ENCODE peak calls at places on chromosomes 5 and 9, in four cellular contexts. One of them, this sample, is unnamed.

GRCh38 chr9:10614201-10614870 is 1.5 kb upstream of the PTPRD start:
- DNase-seq in breast epithelium: no peak
- DNase-seq in transverse colon: no peak
- DNase-seq in HCT116: no peak
- DNase-seq in this sample: no peak

GRCh38 chr5:76050131-76050530 is 33.1 kb upstream of the SV2C start:
- DNase-seq in breast epithelium: no peak
- DNase-seq in HCT116: no peak
- DNase-seq in transverse colon: no peak
- DNase-seq in this sample: no peak

GRCh38 chr9:81729141-81729540 is 39.8 kb upstream of the TLE1 start:
- DNase-seq in HCT116: no peak
- DNase-seq in breast epithelium: no peak
- DNase-seq in transverse colon: no peak
- DNase-seq in this sample: no peak

GRCh38 chr5:661891-662750 is 31.0 kb downstream of the TPPP start:
- DNase-seq in transverse colon: no peak
- DNase-seq in breast epithelium: peak
- DNase-seq in HCT116: no peak
- DNase-seq in this sample: no peak

GRCh38 chr5:151619812-151620462 is 28.8 kb upstream of the FAT2 start:
- DNase-seq in HCT116: no peak
- DNase-seq in breast epithelium: no peak
- DNase-seq in transverse colon: no peak
- DNase-seq in this sample: no peak

GRCh38 chr9:26904671-26905070 is 12.1 kb upstream of the CAAP1 start:
- DNase-seq in HCT116: no peak
- DNase-seq in breast epithelium: no peak
- DNase-seq in transverse colon: no peak
- DNase-seq in this sample: no peak

GRCh38 chr9:112601646-112602045 is 115.0 kb downstream of the KIAA1958 start:
- DNase-seq in HCT116: no peak
- DNase-seq in transverse colon: no peak
- DNase-seq in breast epithelium: no peak
- DNase-seq in this sample: no peak

GRCh38 chr5:5050797-5051196 is 89.3 kb upstream of the ADAMTS16 start:
- DNase-seq in breast epithelium: no peak
- DNase-seq in transverse colon: no peak
- DNase-seq in HCT116: no peak
- DNase-seq in this sample: no peak

GRCh38 chr5:122180863-122181519 is 51.6 kb downstream of the ZNF474 start:
- DNase-seq in transverse colon: no peak
- DNase-seq in HCT116: no peak
- DNase-seq in breast epithelium: no peak
- DNase-seq in this sample: no peak

GRCh38 chr9:35072461-35073275 is at the start of gene VCP:
- DNase-seq in breast epithelium: peak
- DNase-seq in HCT116: peak
- DNase-seq in transverse colon: peak
- DNase-seq in this sample: peak
- TF ChIP-seq POLR2AphosphoS5 in breast epithelium: peak
- TF ChIP-seq POLR2AphosphoS5 in HCT116: peak
- TF ChIP-seq POLR2AphosphoS5 in transverse colon: peak
- TF ChIP-seq POLR2AphosphoS5 in this sample: peak

GRCh38 chr5:6766558-6767191 is 53.4 kb downstream of the TENT4A start:
- DNase-seq in HCT116: peak
- DNase-seq in breast epithelium: peak
- DNase-seq in transverse colon: peak
- DNase-seq in this sample: peak

GRCh38 chr5:6768590-6769230 is 55.5 kb downstream of the TENT4A start:
- DNase-seq in HCT116: no peak
- DNase-seq in breast epithelium: no peak
- DNase-seq in transverse colon: no peak
- DNase-seq in this sample: no peak

GRCh38 chr5:6763191-6763590 is 50.0 kb downstream of the TENT4A start:
- DNase-seq in HCT116: no peak
- DNase-seq in transverse colon: no peak
- DNase-seq in breast epithelium: no peak
- DNase-seq in this sample: no peak

GRCh38 chr5:6767481-6768063 is 54.3 kb downstream of the TENT4A start:
- DNase-seq in transverse colon: no peak
- DNase-seq in HCT116: no peak
- DNase-seq in breast epithelium: no peak
- DNase-seq in this sample: no peak

DNA sequence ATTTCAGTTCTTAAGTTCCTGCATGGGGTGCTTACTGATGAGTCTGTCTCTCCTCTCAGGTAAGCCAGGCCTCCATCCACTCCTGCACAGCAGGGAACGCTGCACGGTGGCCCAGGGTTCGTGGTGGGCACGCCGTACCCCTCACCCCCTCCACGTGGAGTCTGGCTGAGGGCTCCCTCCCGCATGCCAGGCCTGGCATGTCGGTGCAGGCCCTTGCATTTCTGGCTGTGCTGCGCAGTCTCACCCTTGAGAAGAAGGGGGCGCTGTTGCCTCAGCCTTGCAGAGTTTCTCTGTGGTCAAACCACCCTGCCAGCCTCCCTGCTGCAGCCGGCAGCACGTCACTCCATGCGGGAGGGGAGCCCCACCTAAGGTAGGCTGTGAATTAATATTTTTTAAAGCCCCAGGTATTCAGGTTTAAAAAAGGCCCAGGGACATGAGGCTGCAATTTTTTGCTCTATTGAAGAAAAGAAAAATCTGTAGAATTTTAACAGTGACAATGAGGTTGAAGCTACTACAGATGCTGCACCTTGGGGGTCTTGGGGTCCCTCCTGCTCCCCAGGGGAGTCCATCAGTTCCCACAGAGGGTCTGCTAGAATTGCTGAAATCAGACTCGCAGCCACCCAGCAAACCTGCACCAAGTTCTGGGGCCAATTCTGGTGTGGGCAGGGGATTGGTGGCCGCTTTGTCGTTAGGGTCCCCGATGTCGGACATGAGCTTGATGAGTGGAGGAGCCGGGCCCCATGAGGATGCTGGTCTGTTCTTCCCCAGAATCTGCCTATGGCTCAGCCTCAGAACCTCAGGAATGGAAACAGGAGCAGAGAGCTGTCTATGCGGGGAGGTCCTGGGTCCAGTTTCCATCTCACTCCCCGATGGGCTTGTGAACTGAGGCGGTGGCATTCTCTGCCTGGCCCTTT is 52.6 kb downstream of the TENT4A start:
- DNase-seq in transverse colon: peak
- DNase-seq in breast epithelium: peak
- DNase-seq in HCT116: peak
- DNase-seq in this sample: no peak
- TF ChIP-seq CTCF in transverse colon: peak
- TF ChIP-seq CTCF in breast epithelium: peak
- TF ChIP-seq CTCF in HCT116: peak
- TF ChIP-seq CTCF in this sample: peak

GRCh38 chr5:52710310-52710971 is 77.3 kb upstream of the ITGA1 start:
- DNase-seq in HCT116: no peak
- DNase-seq in transverse colon: no peak
- DNase-seq in breast epithelium: no peak
- DNase-seq in this sample: no peak
- H3K4me3 ChIP-seq in HCT116: no peak
- H3K4me3 ChIP-seq in transverse colon: no peak
- H3K4me3 ChIP-seq in breast epithelium: no peak
- H3K4me3 ChIP-seq in this sample: no peak

DNA sequence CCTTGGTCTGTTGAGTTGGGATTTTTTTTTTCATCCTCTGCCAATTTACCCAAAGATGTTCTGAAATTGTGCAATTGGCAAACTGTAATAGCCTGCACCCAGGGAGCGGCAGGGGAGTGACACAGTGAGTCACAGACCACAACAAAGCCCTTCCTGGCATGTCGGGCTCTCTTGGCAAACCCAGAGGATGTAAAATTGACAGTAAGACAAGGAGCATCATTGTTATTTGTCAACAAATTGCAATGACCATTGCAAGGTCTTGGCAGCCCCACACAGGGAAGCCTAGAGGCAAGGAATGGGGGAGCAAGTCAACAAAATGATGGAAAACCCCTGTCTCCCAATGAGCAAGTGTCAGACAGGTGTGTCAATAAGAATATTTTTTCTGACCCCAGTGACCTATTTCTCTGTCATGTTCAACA is 275.8 kb downstream of the ACTL7B start:
- DNase-seq in breast epithelium: no peak
- DNase-seq in HCT116: peak
- DNase-seq in transverse colon: peak
- DNase-seq in this sample: no peak
- TF ChIP-seq POLR2AphosphoS5 in breast epithelium: no peak
- TF ChIP-seq POLR2AphosphoS5 in HCT116: peak
- TF ChIP-seq POLR2AphosphoS5 in transverse colon: no peak
- TF ChIP-seq POLR2AphosphoS5 in this sample: no peak

DNA sequence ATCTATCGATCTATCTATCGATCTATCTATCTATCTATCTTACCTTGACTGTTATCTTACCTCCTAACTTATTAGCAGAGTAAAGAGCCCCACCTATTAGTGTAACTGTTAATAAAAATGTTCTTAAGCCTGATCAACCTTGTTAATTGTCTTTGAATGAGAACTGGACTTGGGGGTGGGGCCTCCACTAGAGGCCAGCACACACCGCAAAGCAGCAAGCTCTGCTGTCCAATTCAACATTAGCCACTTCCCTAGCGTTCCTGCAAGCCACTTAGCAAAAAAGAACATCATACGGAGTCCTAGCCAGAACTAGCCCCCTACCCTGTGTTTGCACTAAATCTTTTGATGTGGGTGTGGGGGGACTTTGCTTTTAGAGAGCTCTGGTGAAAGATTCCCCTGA is 515.8 kb downstream of the KDM4C start:
- DNase-seq in breast epithelium: no peak
- DNase-seq in transverse colon: no peak
- DNase-seq in HCT116: no peak
- DNase-seq in this sample: no peak
- TF ChIP-seq CTCF in breast epithelium: no peak
- TF ChIP-seq CTCF in transverse colon: no peak
- TF ChIP-seq CTCF in HCT116: peak
- TF ChIP-seq CTCF in this sample: peak

DNA sequence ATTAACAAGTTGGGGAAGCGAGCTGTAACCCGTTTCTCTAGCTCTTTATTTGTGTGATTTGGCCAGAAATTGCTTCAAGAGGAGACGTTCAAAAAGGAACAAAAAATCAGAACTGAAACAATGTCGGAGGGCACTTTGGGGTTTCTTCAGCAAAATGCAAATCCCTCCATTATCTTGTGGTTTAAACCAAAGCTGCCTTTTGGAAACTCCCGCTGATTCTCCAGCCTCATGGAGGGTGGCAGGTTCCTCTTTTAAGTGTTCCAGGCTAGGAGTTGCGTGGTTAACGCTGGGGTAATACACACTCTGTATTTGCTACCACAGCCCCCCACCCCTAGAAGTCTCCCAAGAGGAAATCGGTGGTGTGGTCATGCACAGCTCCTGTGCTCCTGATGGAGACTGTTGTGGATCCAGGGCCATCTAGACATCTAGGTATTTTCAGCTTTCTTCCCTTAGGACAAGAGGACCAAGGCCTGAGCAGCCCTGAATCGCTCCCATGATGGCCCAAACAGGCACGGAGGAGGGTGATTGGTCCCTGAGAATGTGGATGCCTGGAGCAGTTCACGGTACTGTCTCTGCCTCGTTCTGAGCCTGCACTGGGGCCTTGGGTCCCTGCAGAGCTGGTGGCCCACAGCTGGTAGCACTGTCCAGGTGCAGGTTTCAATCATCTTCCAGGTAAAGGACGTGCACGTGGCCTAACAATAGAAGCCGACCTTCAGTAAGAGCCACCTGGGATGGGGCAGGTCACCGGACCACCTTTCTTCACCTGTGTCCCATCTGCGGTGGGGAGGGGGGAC is 19.2 kb upstream of the FCN1 start:
- DNase-seq in breast epithelium: no peak
- DNase-seq in transverse colon: peak
- DNase-seq in HCT116: no peak
- DNase-seq in this sample: no peak
- H3K4me3 ChIP-seq in breast epithelium: no peak
- H3K4me3 ChIP-seq in transverse colon: no peak
- H3K4me3 ChIP-seq in HCT116: no peak
- H3K4me3 ChIP-seq in this sample: no peak

GRCh38 chr9:89402695-89403427 is 84.6 kb downstream of the SECISBP2 start:
- DNase-seq in HCT116: no peak
- DNase-seq in breast epithelium: no peak
- DNase-seq in transverse colon: no peak
- DNase-seq in this sample: no peak
- TF ChIP-seq POLR2AphosphoS5 in HCT116: no peak
- TF ChIP-seq POLR2AphosphoS5 in breast epithelium: no peak
- TF ChIP-seq POLR2AphosphoS5 in transverse colon: no peak
- TF ChIP-seq POLR2AphosphoS5 in this sample: no peak

DNA sequence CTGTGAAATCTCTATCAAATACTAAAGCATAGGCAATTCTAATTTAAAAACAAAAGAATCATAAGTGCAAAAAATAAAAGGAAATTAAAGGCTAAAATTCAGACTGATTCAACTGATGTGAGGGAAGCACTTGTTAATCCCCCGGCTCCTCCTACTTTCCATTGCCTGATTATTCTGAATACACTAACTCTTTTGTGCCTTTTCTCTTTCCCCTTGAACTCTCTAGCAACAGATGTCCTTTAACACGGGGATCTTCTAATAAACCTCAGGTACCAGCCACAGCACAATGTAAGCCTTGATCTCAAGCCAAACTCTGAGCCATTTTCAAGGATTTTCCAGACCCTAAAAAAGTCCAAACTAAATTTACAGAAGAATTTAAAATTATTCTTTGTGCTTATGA is 61.5 kb downstream of the KCNV2 start:
- DNase-seq in breast epithelium: no peak
- DNase-seq in transverse colon: no peak
- DNase-seq in HCT116: no peak
- DNase-seq in this sample: no peak
- TF ChIP-seq CTCF in breast epithelium: no peak
- TF ChIP-seq CTCF in transverse colon: no peak
- TF ChIP-seq CTCF in HCT116: no peak
- TF ChIP-seq CTCF in this sample: no peak

GRCh38 chr5:91101777-91102379 is 281.2 kb downstream of the ARRDC3 start:
- DNase-seq in transverse colon: peak
- DNase-seq in breast epithelium: peak
- DNase-seq in HCT116: peak
- DNase-seq in this sample: no peak
- H3K4me3 ChIP-seq in transverse colon: no peak
- H3K4me3 ChIP-seq in breast epithelium: no peak
- H3K4me3 ChIP-seq in HCT116: no peak
- H3K4me3 ChIP-seq in this sample: no peak

GRCh38 chr9:124835026-124835501 is 18.2 kb upstream of the WDR38 start:
- DNase-seq in transverse colon: peak
- DNase-seq in breast epithelium: peak
- DNase-seq in HCT116: no peak
- DNase-seq in this sample: no peak
- TF ChIP-seq POLR2AphosphoS5 in transverse colon: no peak
- TF ChIP-seq POLR2AphosphoS5 in breast epithelium: no peak
- TF ChIP-seq POLR2AphosphoS5 in HCT116: peak
- TF ChIP-seq POLR2AphosphoS5 in this sample: peak